ENCODE peak calls at places on chromosome 7, in ten cellular contexts. O is A549, A is GM23338, T is endodermal cell, R is lower lobe of right lung, D is fibroblast of lung, V is cardiac muscle cell, G is ovary, K is K562, U is psoas muscle. H is an unnamed sample.

GRCh38 chr7:42224391-42225003 is 12.5 kb downstream of the GLI3 start:
- DNase-seq in O (no peak), A (peak; percentile 76), T (peak; percentile 68), R (no peak), D (no peak), V (no peak), G (no peak), K (no peak), U (no peak), H (no peak)

GRCh38 chr7:99224263-99224947 is 16.5 kb upstream of the KPNA7 start:
- DNase-seq in O (peak; percentile 70), A (no peak), T (no peak), R (no peak), D (peak; percentile 23), V (no peak), G (no peak), K (peak; percentile 85), U (no peak), H (no peak)

GRCh38 chr7:94654764-94655561 is 970 bp downstream of the SGCE start:
- DNase-seq in O (no peak), A (peak; percentile 48), T (peak; percentile 76), R (no peak), D (peak; percentile 67), V (peak; percentile 39), G (peak; percentile 73), K (no peak), U (no peak), H (peak; percentile 7)

GRCh38 chr7:80548790-80549530 is 37.1 kb upstream of the GNAT3 start:
- DNase-seq in O (no peak), A (no peak), T (no peak), R (no peak), D (no peak), V (no peak), G (no peak), K (no peak), U (no peak), H (no peak)

GRCh38 chr7:154484406-154484805 is 432.2 kb downstream of the DPP6 start:
- DNase-seq in O (no peak), A (no peak), T (peak; percentile 62), R (no peak), D (no peak), V (no peak), G (no peak), K (peak; percentile 16), U (no peak), H (no peak)

GRCh38 chr7:55733584-55733983 is 129.0 kb downstream of the SEPTIN14 start:
- DNase-seq in O (no peak), A (peak; percentile 31), T (no peak), R (no peak), D (no peak), V (no peak), G (no peak), K (no peak), U (no peak), H (no peak)

GRCh38 chr7:15906436-15906835 is 220.0 kb upstream of the MEOX2 start:
- DNase-seq in O (no peak), A (no peak), T (no peak), R (peak; percentile 51), D (no peak), V (peak; percentile 71), G (no peak), K (no peak), U (no peak), H (no peak)

GRCh38 chr7:107167483-107168232 is 1.1 kb upstream of the HBP1 start:
- DNase-seq in O (peak; percentile 84), A (peak; percentile 78), T (no peak), R (peak; percentile 74), D (peak; percentile 93), V (peak; percentile 71), G (no peak), K (peak; percentile 89), U (peak; percentile 59), H (peak; percentile 72)

GRCh38 chr7:20330797-20331230 is at the start of gene ITGB8:
- DNase-seq in O (peak; percentile 26), A (no peak), T (peak; percentile 89), R (peak; percentile 56), D (no peak), V (peak; percentile 35), G (no peak), K (no peak), U (peak; percentile 21), H (no peak)

DNA sequence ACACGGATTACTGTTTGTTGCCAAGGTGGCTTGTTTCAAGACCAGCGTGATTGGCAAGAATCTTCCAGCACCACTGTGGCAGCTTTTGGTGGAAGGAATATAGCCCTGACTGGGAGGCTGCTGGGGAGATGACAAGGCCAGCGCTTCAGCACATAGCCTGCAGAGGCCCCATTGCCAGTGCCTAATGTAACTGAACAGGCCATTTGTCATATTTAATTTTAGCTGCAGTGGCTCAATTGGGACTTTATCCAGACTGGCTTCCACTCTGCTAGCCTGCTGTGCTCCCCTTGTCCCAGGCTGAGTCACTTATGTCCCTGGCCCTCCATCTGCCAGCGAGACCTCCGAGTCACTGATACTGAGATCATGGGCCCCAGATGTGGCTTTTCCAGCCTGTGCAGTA is 483.1 kb downstream of the GALNT17 start:
- DNase-seq in O (no peak), A (peak; percentile 32), T (peak; percentile 61), R (no peak), D (no peak), V (peak; percentile 40), G (no peak), K (no peak), U (peak; percentile 56), H (no peak)
- H3K4me1 ChIP-seq in O (no peaks in the 10 kb centered on the region), A (peaks cover 35% of the 10 kb centered on the region), T (peaks cover 12% of the 10 kb centered on the region), R (peaks cover 4% of the 10 kb centered on the region), D (peaks cover 4% of the 10 kb centered on the region), V (peaks cover 11% of the 10 kb centered on the region), G (peaks cover 8% of the 10 kb centered on the region), K (no peaks in the 10 kb centered on the region), U (peaks cover 30% of the 10 kb centered on the region), H (no peaks in the 10 kb centered on the region)

DNA sequence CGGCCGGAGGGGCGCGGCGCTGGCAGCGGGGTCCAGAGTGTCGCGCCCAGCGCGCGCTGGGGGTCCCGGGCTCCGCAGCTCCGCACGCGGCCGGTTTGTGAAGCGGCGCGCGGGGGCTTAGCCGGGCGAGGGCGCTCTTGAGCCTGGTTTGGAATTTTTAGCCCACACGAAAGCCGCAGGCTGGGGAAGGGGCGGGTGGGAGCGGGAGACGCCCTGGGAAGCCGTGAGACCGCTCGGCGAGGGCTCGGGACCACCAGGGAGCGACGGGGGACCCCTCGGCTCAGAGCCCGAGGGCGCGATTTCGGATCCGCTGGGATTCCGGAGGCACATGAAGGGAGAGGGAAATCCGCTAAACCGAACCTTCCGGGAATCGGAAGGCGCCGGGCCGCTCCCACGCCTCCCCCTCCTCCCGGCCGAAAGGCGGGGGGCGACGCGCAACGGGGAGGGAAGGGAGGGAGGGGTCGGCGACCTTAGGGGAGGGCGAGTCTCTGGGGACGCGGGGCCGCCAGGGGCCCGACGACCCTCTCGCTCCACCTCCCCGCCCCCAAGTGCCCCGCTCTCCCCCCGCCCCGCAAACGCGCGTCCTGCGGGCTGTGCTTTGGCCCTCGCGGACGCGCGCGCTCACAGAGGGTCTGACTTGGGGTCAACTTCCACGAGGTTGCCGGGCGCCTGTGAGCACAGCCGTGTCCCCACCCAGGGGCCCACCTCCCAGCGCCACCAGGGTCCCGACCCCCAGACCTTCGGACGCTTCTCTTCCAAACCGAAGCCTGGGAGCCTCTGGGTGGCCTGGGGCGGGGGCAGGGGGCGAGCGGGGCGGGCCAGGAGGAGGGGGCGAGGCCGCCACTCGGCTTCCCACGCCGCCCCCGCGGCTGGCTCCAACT is 5.1 kb upstream of the ELFN1 start:
- DNase-seq in O (peak; percentile 91), A (peak; percentile 85), T (peak; percentile 94), R (peak; percentile 56), D (peak; percentile 52), V (peak; percentile 90), G (peak; percentile 81), K (peak; percentile 80), U (peak; percentile 66), H (peak; percentile 35)
- TF ChIP-seq CTCF in O (peak; percentile 94), A (peak; percentile 56), T (peak; percentile 86), R (peak; percentile 63), D (peak; percentile 66), V (peak; percentile 71), G (peak; percentile 56), K (peak; percentile 99), U (peak; percentile 67), H (peak; percentile 71)

DNA sequence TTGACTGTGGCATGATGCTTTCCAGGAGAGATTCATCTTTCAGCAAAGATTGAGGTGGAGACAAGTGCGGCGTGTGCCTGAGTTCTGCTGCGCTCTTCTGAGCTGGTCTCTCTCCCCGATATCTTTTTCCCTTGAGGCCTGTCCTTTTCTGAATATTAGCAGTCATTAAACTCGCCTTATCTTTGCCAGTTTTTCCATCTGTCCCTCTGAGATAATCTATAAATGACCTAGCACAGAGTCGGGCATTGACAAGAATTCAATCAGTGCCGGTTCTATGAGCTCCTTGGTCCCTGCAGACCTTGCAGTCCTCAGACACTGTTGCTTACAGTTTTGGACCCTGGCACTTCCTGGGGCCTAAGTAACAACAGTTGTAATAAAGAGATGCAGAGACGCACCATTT is 89.7 kb upstream of the IKZF1 start:
- DNase-seq in O (no peak), A (no peak), T (no peak), R (no peak), D (no peak), V (no peak), G (no peak), K (no peak), U (no peak), H (no peak)
- H3K4me1 ChIP-seq in O (no peaks in the 10 kb centered on the region), A (no peaks in the 10 kb centered on the region), T (no peaks in the 10 kb centered on the region), R (peaks cover 12% of the 10 kb centered on the region), D (no peaks in the 10 kb centered on the region), V (no peaks in the 10 kb centered on the region), G (no peaks in the 10 kb centered on the region), K (peaks cover 14% of the 10 kb centered on the region), U (no peaks in the 10 kb centered on the region), H (no peaks in the 10 kb centered on the region)

GRCh38 chr7:158735935-158736334 is 31.3 kb upstream of the NCAPG2 start:
- DNase-seq in O (no peak), A (no peak), T (no peak), R (no peak), D (no peak), V (no peak), G (no peak), K (no peak), U (no peak), H (no peak)

GRCh38 chr7:158732483-158733219 is 28.0 kb upstream of the NCAPG2 start:
- DNase-seq in O (no peak), A (peak; percentile 58), T (no peak), R (no peak), D (no peak), V (no peak), G (no peak), K (no peak), U (no peak), H (no peak)

GRCh38 chr7:158733220-158733519 is 28.6 kb upstream of the NCAPG2 start:
- DNase-seq in O (no peak), A (no peak), T (no peak), R (no peak), D (no peak), V (no peak), G (no peak), K (no peak), U (no peak), H (no peak)

GRCh38 chr7:158733762-158734494 is 29.3 kb upstream of the NCAPG2 start:
- DNase-seq in O (no peak), A (peak; percentile 47), T (no peak), R (no peak), D (no peak), V (no peak), G (no peak), K (no peak), U (no peak), H (no peak)

DNA sequence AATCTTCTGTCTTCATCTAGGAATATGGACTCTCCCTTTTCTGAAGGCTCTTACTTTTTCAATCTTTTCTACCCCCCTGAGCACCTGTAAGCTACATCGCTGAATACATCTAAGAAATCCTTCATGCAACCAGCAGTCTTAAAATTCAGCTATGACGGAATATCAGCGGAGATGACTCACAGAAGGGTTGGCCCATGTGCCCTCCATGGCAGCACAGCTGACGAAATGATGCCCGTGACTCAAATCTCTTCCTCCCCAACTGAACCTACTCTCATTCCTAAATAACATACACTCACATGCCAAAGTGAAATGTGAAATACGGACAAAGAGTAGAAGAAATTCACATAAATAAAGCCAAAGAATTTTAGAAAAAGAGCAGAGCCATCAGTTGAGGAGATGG is 30.3 kb upstream of the NCAPG2 start:
- DNase-seq in O (no peak), A (no peak), T (no peak), R (no peak), D (peak; percentile 83), V (no peak), G (no peak), K (no peak), U (no peak), H (no peak)
- TF ChIP-seq CTCF in O (no peak), A (no peak), T (no peak), R (no peak), D (no peak), V (no peak), G (no peak), K (no peak), U (no peak), H (no peak)